ENCODE peak calls at places on chromosomes 11 and 22, in four cellular contexts. One of them, this sample, is unnamed.

GRCh38 chr22:28479912-28480311 is 199.7 kb downstream of the TTC28 start:
- DNase-seq in sigmoid colon: no peak
- DNase-seq in HCT116: no peak
- DNase-seq in A549: no peak
- DNase-seq in this sample: no peak

GRCh38 chr11:73974611-73975478 is 7.8 kb downstream of the UCP2 start:
- DNase-seq in A549: no peak
- DNase-seq in sigmoid colon: peak
- DNase-seq in HCT116: no peak
- DNase-seq in this sample: no peak

GRCh38 chr11:43278302-43278956 is 33.4 kb upstream of the API5 start:
- DNase-seq in sigmoid colon: no peak
- DNase-seq in A549: peak
- DNase-seq in HCT116: peak
- DNase-seq in this sample: no peak

GRCh38 chr11:12090061-12090572 is 20.3 kb upstream of the MICAL2 start:
- DNase-seq in HCT116: peak
- DNase-seq in A549: no peak
- DNase-seq in sigmoid colon: no peak
- DNase-seq in this sample: peak

GRCh38 chr11:112281776-112282175 is 21.1 kb upstream of the PLET1 start:
- DNase-seq in A549: no peak
- DNase-seq in sigmoid colon: no peak
- DNase-seq in HCT116: no peak
- DNase-seq in this sample: no peak

GRCh38 chr11:2923446-2924375 is 5.5 kb downstream of the PHLDA2 start:
- DNase-seq in HCT116: no peak
- DNase-seq in sigmoid colon: no peak
- DNase-seq in A549: no peak
- DNase-seq in this sample: no peak

GRCh38 chr11:79226136-79226535 is 214.7 kb downstream of the TENM4 start:
- DNase-seq in A549: no peak
- DNase-seq in HCT116: no peak
- DNase-seq in sigmoid colon: no peak
- DNase-seq in this sample: no peak

GRCh38 chr11:22670803-22671202 is 4.4 kb downstream of the GAS2 start:
- DNase-seq in sigmoid colon: no peak
- DNase-seq in A549: peak
- DNase-seq in HCT116: no peak
- DNase-seq in this sample: no peak

GRCh38 chr11:64924910-64925284 is 408 bp downstream of the PPP2R5B start:
- DNase-seq in sigmoid colon: peak
- DNase-seq in HCT116: no peak
- DNase-seq in A549: no peak
- DNase-seq in this sample: no peak

GRCh38 chr11:8907116-8907515 is 3.9 kb upstream of the AKIP1 start:
- DNase-seq in sigmoid colon: no peak
- DNase-seq in HCT116: no peak
- DNase-seq in A549: no peak
- DNase-seq in this sample: no peak

GRCh38 chr11:12674571-12674935 is 332 bp downstream of the TEAD1 start:
- DNase-seq in A549: no peak
- DNase-seq in HCT116: no peak
- DNase-seq in sigmoid colon: peak
- DNase-seq in this sample: peak

GRCh38 chr11:24239016-24239720 is 257.7 kb upstream of the LUZP2 start:
- DNase-seq in sigmoid colon: no peak
- DNase-seq in HCT116: no peak
- DNase-seq in A549: no peak
- DNase-seq in this sample: no peak

GRCh38 chr11:123494195-123495050 is 64.4 kb downstream of the GRAMD1B start:
- DNase-seq in HCT116: no peak
- DNase-seq in sigmoid colon: no peak
- DNase-seq in A549: no peak
- DNase-seq in this sample: no peak

GRCh38 chr11:40445391-40445790 is 1014.1 kb downstream of the LRRC4C start:
- DNase-seq in sigmoid colon: no peak
- DNase-seq in A549: peak
- DNase-seq in HCT116: no peak
- DNase-seq in this sample: no peak

GRCh38 chr11:10666976-10667892 is 26.3 kb downstream of the IRAG1 start:
- DNase-seq in HCT116: no peak
- DNase-seq in A549: no peak
- DNase-seq in sigmoid colon: no peak
- DNase-seq in this sample: no peak

GRCh38 chr11:45368697-45369096 is 82.6 kb upstream of the SYT13 start:
- DNase-seq in HCT116: no peak
- DNase-seq in A549: no peak
- DNase-seq in sigmoid colon: no peak
- DNase-seq in this sample: peak

GRCh38 chr11:1863352-1864215 is 10.7 kb downstream of the LSP1 start:
- DNase-seq in HCT116: peak
- DNase-seq in sigmoid colon: peak
- DNase-seq in A549: peak
- DNase-seq in this sample: peak

GRCh38 chr11:8354622-8355417 is 91.1 kb upstream of the LMO1 start:
- DNase-seq in sigmoid colon: no peak
- DNase-seq in HCT116: no peak
- DNase-seq in A549: peak
- DNase-seq in this sample: no peak

GRCh38 chr11:118415739-118416068 is 14.3 kb downstream of the ATP5MG start:
- DNase-seq in sigmoid colon: peak
- DNase-seq in HCT116: peak
- DNase-seq in A549: peak
- DNase-seq in this sample: peak

GRCh38 chr11:112523477-112523876 is 262.8 kb upstream of the PLET1 start:
- DNase-seq in HCT116: no peak
- DNase-seq in sigmoid colon: peak
- DNase-seq in A549: no peak
- DNase-seq in this sample: peak

GRCh38 chr11:111815489-111815888 is 49.3 kb upstream of the PPP2R1B start:
- DNase-seq in sigmoid colon: no peak
- DNase-seq in A549: no peak
- DNase-seq in HCT116: no peak
- DNase-seq in this sample: no peak

GRCh38 chr22:30040499-30041055 is 39.7 kb upstream of the HORMAD2 start:
- DNase-seq in A549: no peak
- DNase-seq in HCT116: no peak
- DNase-seq in sigmoid colon: peak
- DNase-seq in this sample: peak

GRCh38 chr11:112797653-112798293 is 163.4 kb upstream of the NCAM1 start:
- DNase-seq in sigmoid colon: no peak
- DNase-seq in HCT116: no peak
- DNase-seq in A549: peak
- DNase-seq in this sample: no peak

GRCh38 chr11:30313580-30313979 is 9.3 kb upstream of the ARL14EP start:
- DNase-seq in HCT116: no peak
- DNase-seq in A549: no peak
- DNase-seq in sigmoid colon: no peak
- DNase-seq in this sample: no peak

GRCh38 chr11:71562120-71562519 is 3.2 kb upstream of the KRTAP5-10 start:
- DNase-seq in A549: no peak
- DNase-seq in sigmoid colon: no peak
- DNase-seq in HCT116: peak
- DNase-seq in this sample: no peak

GRCh38 chr11:61041755-61042518 is 60.4 kb upstream of the CD5 start:
- DNase-seq in sigmoid colon: no peak
- DNase-seq in HCT116: no peak
- DNase-seq in A549: peak
- DNase-seq in this sample: no peak

GRCh38 chr11:112321521-112322172 is 61.0 kb upstream of the PLET1 start:
- DNase-seq in sigmoid colon: no peak
- DNase-seq in HCT116: peak
- DNase-seq in A549: peak
- DNase-seq in this sample: peak

GRCh38 chr11:17443000-17443399 is 33.6 kb downstream of the ABCC8 start:
- DNase-seq in HCT116: no peak
- DNase-seq in sigmoid colon: no peak
- DNase-seq in A549: no peak
- DNase-seq in this sample: no peak

GRCh38 chr11:63945482-63946163 is 6.8 kb downstream of the NAA40 start:
- DNase-seq in HCT116: peak
- DNase-seq in A549: peak
- DNase-seq in sigmoid colon: peak
- DNase-seq in this sample: peak

GRCh38 chr11:130782361-130783221 is 133.7 kb downstream of the SNX19 start:
- DNase-seq in A549: no peak
- DNase-seq in HCT116: no peak
- DNase-seq in sigmoid colon: no peak
- DNase-seq in this sample: no peak

GRCh38 chr11:36372101-36372767 is 76.1 kb downstream of the PRR5L start:
- DNase-seq in HCT116: no peak
- DNase-seq in sigmoid colon: no peak
- DNase-seq in A549: peak
- DNase-seq in this sample: no peak

GRCh38 chr22:42747701-42748513 is 27.2 kb upstream of the A4GALT start:
- DNase-seq in A549: no peak
- DNase-seq in sigmoid colon: no peak
- DNase-seq in HCT116: no peak
- DNase-seq in this sample: no peak

GRCh38 chr11:93100211-93100610 is 97.6 kb downstream of the SLC36A4 start:
- DNase-seq in A549: no peak
- DNase-seq in HCT116: no peak
- DNase-seq in sigmoid colon: no peak
- DNase-seq in this sample: no peak

GRCh38 chr11:63536669-63537292 is at the start of gene PLAAT4:
- DNase-seq in HCT116: no peak
- DNase-seq in A549: no peak
- DNase-seq in sigmoid colon: peak
- DNase-seq in this sample: peak

GRCh38 chr11:18375941-18376340 is 18.4 kb upstream of the LDHA start:
- DNase-seq in sigmoid colon: no peak
- DNase-seq in HCT116: no peak
- DNase-seq in A549: no peak
- DNase-seq in this sample: no peak

DNA sequence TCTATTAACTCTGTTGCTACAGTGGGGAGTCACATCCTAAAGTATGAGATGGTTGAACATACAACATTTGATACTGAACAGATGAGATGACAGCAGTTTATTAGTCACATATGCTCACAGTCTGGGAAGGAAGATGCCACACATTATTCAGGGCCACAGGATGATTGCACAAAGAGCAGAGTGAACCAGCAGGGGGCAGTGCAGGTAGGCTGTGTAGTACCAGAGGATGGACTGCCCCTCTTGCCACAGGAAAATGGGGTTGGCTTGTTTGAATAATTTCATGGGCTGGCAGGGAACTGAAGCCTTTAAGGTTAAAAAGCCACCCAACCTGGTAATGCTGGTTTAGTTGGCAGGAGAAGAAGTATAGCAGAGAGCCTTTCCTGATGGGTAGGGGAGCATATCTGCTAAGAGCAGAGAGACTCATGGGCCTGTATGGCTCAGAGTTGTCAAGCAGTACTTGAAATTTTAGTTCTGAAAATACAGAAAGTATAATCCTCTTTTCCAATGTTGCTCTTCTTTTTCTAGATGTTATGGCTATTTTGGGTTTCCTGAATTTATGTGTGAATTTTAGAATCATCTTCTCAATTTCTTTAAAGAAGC is 180.4 kb upstream of the B3GAT1 start:
- DNase-seq in HCT116: peak
- DNase-seq in sigmoid colon: no peak
- DNase-seq in A549: peak
- DNase-seq in this sample: no peak
- TF ChIP-seq CTCF in HCT116: peak
- TF ChIP-seq CTCF in sigmoid colon: no peak
- TF ChIP-seq CTCF in A549: peak
- TF ChIP-seq CTCF in this sample: no peak

GRCh38 chr22:20398420-20398819 is 4.5 kb downstream of the ZNF74 start:
- DNase-seq in sigmoid colon: no peak
- DNase-seq in A549: no peak
- DNase-seq in HCT116: no peak
- DNase-seq in this sample: no peak
- TF ChIP-seq POLR2A in sigmoid colon: no peak
- TF ChIP-seq POLR2A in A549: no peak
- TF ChIP-seq POLR2A in HCT116: no peak
- TF ChIP-seq POLR2A in this sample: no peak

DNA sequence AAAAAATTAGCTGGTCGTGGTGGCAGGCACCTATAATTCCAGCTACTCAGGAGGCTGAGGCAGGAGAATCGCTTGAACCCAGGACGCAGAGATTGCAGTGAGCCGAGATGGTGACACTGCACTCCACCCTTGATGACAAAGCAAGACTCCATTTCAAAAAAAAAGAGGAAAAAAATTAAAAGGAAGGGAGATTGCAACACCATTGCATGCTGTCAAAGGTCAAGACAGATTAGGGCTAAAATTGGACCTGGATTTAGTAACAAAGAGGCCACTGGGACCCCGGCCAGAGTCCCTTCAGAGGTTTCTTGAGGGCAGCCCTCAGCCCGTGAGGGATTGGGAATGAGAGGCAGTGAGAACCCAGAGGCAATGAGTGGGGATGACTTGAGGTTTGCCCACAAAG is 8.2 kb upstream of the MAFF start:
- DNase-seq in sigmoid colon: no peak
- DNase-seq in HCT116: no peak
- DNase-seq in A549: no peak
- DNase-seq in this sample: no peak
- H3K4me3 ChIP-seq in sigmoid colon: no peak
- H3K4me3 ChIP-seq in HCT116: no peak
- H3K4me3 ChIP-seq in A549: no peak
- H3K4me3 ChIP-seq in this sample: no peak

GRCh38 chr11:125583496-125583895 is 9.2 kb upstream of the STT3A start:
- DNase-seq in sigmoid colon: no peak
- DNase-seq in HCT116: no peak
- DNase-seq in A549: no peak
- DNase-seq in this sample: no peak

GRCh38 chr11:125572916-125573315 is 3.6 kb downstream of the EI24 start:
- DNase-seq in sigmoid colon: no peak
- DNase-seq in A549: no peak
- DNase-seq in HCT116: no peak
- DNase-seq in this sample: no peak

GRCh38 chr11:125579811-125580210 is 10.5 kb downstream of the EI24 start:
- DNase-seq in sigmoid colon: no peak
- DNase-seq in HCT116: no peak
- DNase-seq in A549: no peak
- DNase-seq in this sample: no peak

GRCh38 chr11:125578783-125579182 is 9.5 kb downstream of the EI24 start:
- DNase-seq in sigmoid colon: no peak
- DNase-seq in A549: no peak
- DNase-seq in HCT116: no peak
- DNase-seq in this sample: no peak
- TF ChIP-seq CTCF in sigmoid colon: no peak
- TF ChIP-seq CTCF in A549: no peak
- TF ChIP-seq CTCF in HCT116: no peak
- TF ChIP-seq CTCF in this sample: no peak

GRCh38 chr11:117197006-117197405 is 2.2 kb upstream of the TAGLN start:
- DNase-seq in sigmoid colon: no peak
- DNase-seq in A549: no peak
- DNase-seq in HCT116: no peak
- DNase-seq in this sample: no peak
- TF ChIP-seq POLR2A in sigmoid colon: no peak
- TF ChIP-seq POLR2A in A549: no peak
- TF ChIP-seq POLR2A in HCT116: no peak
- TF ChIP-seq POLR2A in this sample: no peak

This sample was measured in lower leg skin.